ENCODE peak calls at places on chromosome 21, in four cellular contexts. V is AG04450, C is colonic mucosa, T is tibial nerve. M is an unnamed sample.
A peak's percentile ranks its signal among the peaks of the same experiment; 100 is the strongest.

GRCh38 chr21:35648512-35648911 is 411.8 kb downstream of the SETD4 start:
- DNase-seq in V (no peak), C (no peak), T (no peak), M (peak; percentile 12)

GRCh38 chr21:39714331-39714730 is 30.7 kb upstream of the IGSF5 start:
- DNase-seq in V (no peak), C (no peak), T (no peak), M (no peak)

GRCh38 chr21:41068411-41069304 is 99.3 kb upstream of the BACE2 start:
- DNase-seq in V (peak; percentile 8), C (peak; percentile 72), T (peak; percentile 71), M (peak; percentile 77)

GRCh38 chr21:28447453-28447852 is 545.2 kb downstream of the LTN1 start:
- DNase-seq in V (no peak), C (no peak), T (no peak), M (no peak)

GRCh38 chr21:39935716-39936115 is 68.5 kb downstream of the PCP4 start:
- DNase-seq in V (no peak), C (no peak), T (no peak), M (no peak)

GRCh38 chr21:36589352-36589971 is 109.5 kb upstream of the SIM2 start:
- DNase-seq in V (no peak), C (peak; percentile 39), T (no peak), M (no peak)

GRCh38 chr21:29295066-29295650 is 3.6 kb upstream of the BACH1 start:
- DNase-seq in V (no peak), C (no peak), T (no peak), M (no peak)

GRCh38 chr21:28439852-28440251 is 552.8 kb downstream of the LTN1 start:
- DNase-seq in V (no peak), C (no peak), T (no peak), M (no peak)

GRCh38 chr21:43318841-43319781 is 107.8 kb downstream of the SIK1 start:
- DNase-seq in V (peak; percentile 16), C (no peak), T (peak; percentile 49), M (no peak)

GRCh38 chr21:35034203-35034926 is 14.7 kb downstream of the RUNX1 start:
- DNase-seq in V (no peak), C (no peak), T (no peak), M (no peak)

GRCh38 chr21:17451364-17451869 is 61.4 kb upstream of the CXADR start:
- DNase-seq in V (peak; percentile 50), C (peak; percentile 18), T (peak; percentile 81), M (no peak)

GRCh38 chr21:14581902-14582457 is 35.9 kb upstream of the SAMSN1 start:
- DNase-seq in V (no peak), C (no peak), T (no peak), M (no peak)

GRCh38 chr21:15071012-15071411 is 6.2 kb upstream of the NRIP1 start:
- DNase-seq in V (no peak), C (no peak), T (no peak), M (no peak)

GRCh38 chr21:40422851-40423635 is 423.9 kb downstream of the DSCAM start:
- DNase-seq in V (no peak), C (no peak), T (no peak), M (no peak)

GRCh38 chr21:25421327-25422028 is 185.8 kb downstream of the MRPL39 start:
- DNase-seq in V (peak; percentile 21), C (no peak), T (peak; percentile 45), M (no peak)

GRCh38 chr21:19475525-19475924 is 1071.9 kb upstream of the TMPRSS15 start:
- DNase-seq in V (no peak), C (no peak), T (no peak), M (no peak)

GRCh38 chr21:38817371-38818335 is 11.9 kb downstream of the ETS2 start:
- DNase-seq in V (no peak), C (no peak), T (no peak), M (no peak)

GRCh38 chr21:29418813-29419212 is 120.1 kb downstream of the BACH1 start:
- DNase-seq in V (no peak), C (no peak), T (no peak), M (no peak)

GRCh38 chr21:15007716-15008296 is 57.0 kb downstream of the NRIP1 start:
- DNase-seq in V (no peak), C (no peak), T (no peak), M (no peak)

DNA sequence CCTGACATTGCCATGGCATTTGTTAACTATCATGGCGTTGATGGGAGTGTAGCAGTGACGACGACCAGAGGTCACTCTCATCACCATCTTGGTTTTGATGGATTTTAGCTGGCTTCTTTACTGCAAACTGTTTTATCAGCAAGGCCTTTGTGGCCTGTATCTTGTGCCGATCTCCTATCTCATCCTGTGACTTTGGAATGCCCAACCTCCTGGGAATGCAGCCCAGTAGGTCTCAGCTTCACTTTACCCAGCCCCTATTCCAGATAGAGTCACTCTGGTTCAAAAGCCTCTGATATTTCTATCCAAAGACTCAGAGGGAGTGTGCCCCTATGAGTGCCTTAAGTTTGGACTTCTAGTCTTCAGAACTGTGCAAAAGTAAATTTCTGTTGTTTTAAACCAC is 130.1 kb downstream of the ADAMTS1 start:
- DNase-seq in V (no peak), C (no peak), T (no peak), M (no peak)
- H3K27ac ChIP-seq in V (no peak overlapping the region), C (no peak overlapping the region), T (no peak overlapping the region), M (no peak overlapping the region)

GRCh38 chr21:42097274-42097673 is 26.2 kb downstream of the UMODL1 start:
- DNase-seq in V (no peak), C (no peak), T (no peak), M (no peak)

GRCh38 chr21:42095581-42095980 is 24.5 kb downstream of the UMODL1 start:
- DNase-seq in V (no peak), C (no peak), T (no peak), M (no peak)

GRCh38 chr21:42096593-42096992 is 25.5 kb downstream of the UMODL1 start:
- DNase-seq in V (no peak), C (no peak), T (no peak), M (no peak)

GRCh38 chr21:42098957-42099547 is 27.9 kb downstream of the UMODL1 start:
- DNase-seq in V (no peak), C (no peak), T (no peak), M (no peak)

DNA sequence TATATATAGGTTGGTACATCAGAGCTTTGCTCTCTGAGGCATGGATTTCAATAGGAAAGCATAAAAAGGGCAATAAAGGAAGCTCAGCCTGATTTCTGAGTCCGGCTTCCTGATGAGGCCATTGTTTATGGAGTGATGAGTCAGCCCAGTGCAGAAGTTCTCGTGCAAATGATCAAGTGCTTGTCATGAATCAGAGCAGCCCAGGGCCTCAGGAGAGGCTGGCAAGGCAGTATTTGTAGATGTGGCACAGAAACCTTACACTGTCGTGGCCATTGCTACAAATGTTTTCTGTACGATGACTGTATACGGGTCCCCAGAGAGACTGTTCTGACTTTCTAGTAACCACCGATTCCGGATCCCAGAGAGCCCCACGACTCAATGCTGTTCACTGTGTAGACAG is 26.7 kb downstream of the UMODL1 start:
- DNase-seq in V (peak; percentile 96), C (peak; percentile 76), T (peak; percentile 38), M (peak; percentile 79)
- H3K27ac ChIP-seq in V (peak overlapping the region; percentile 99), C (peak overlapping the region; percentile 55), T (no peak overlapping the region), M (peak overlapping the region; percentile 39)

GRCh38 chr21:32572574-32573420 is 12.5 kb downstream of the TCP10L start:
- DNase-seq in V (no peak), C (peak; percentile 72), T (no peak), M (peak; percentile 36)
- H3K27ac ChIP-seq in V (no peak overlapping the region), C (no peak overlapping the region), T (no peak overlapping the region), M (peak overlapping the region; percentile 4)

GRCh38 chr21:37593740-37594471 is 227.3 kb downstream of the DYRK1A start:
- DNase-seq in V (no peak), C (no peak), T (no peak), M (no peak)
- H3K27ac ChIP-seq in V (no peak overlapping the region), C (no peak overlapping the region), T (no peak overlapping the region), M (no peak overlapping the region)

GRCh38 chr21:16422702-16423101 is 692.9 kb downstream of the USP25 start:
- DNase-seq in V (no peak), C (no peak), T (no peak), M (no peak)

GRCh38 chr21:16423921-16424320 is 694.1 kb downstream of the USP25 start:
- DNase-seq in V (no peak), C (no peak), T (no peak), M (no peak)

GRCh38 chr21:16425297-16425696 is 695.5 kb downstream of the USP25 start:
- DNase-seq in V (no peak), C (no peak), T (no peak), M (no peak)

GRCh38 chr21:16426936-16427335 is 697.2 kb downstream of the USP25 start:
- DNase-seq in V (no peak), C (no peak), T (no peak), M (no peak)

GRCh38 chr21:16424331-16424749 is 694.6 kb downstream of the USP25 start:
- DNase-seq in V (no peak), C (no peak), T (no peak), M (no peak)
- H3K27ac ChIP-seq in V (no peak overlapping the region), C (no peak overlapping the region), T (peak overlapping the region; percentile 4), M (peak overlapping the region; percentile 79)

GRCh38 chr21:34023691-34024381 is 49.5 kb upstream of the MRPS6 start:
- DNase-seq in V (no peak), C (no peak), T (no peak), M (no peak)
- H3K27ac ChIP-seq in V (no peak overlapping the region), C (no peak overlapping the region), T (peak overlapping the region; percentile 22), M (no peak overlapping the region)

GRCh38 chr21:33875026-33875695 is 40.4 kb downstream of the ATP5PO start:
- DNase-seq in V (no peak), C (no peak), T (no peak), M (no peak)
- H3K27ac ChIP-seq in V (no peak overlapping the region), C (no peak overlapping the region), T (no peak overlapping the region), M (no peak overlapping the region)

GRCh38 chr21:33936221-33937038 is 20.8 kb upstream of the ATP5PO start:
- DNase-seq in V (no peak), C (no peak), T (peak; percentile 37), M (no peak)

GRCh38 chr21:33931799-33932390 is 16.3 kb upstream of the ATP5PO start:
- DNase-seq in V (no peak), C (no peak), T (no peak), M (no peak)

GRCh38 chr21:33937931-33938339 is 22.3 kb upstream of the ATP5PO start:
- DNase-seq in V (no peak), C (no peak), T (no peak), M (no peak)

GRCh38 chr21:33937146-33937545 is 21.5 kb upstream of the ATP5PO start:
- DNase-seq in V (no peak), C (no peak), T (no peak), M (no peak)

DNA sequence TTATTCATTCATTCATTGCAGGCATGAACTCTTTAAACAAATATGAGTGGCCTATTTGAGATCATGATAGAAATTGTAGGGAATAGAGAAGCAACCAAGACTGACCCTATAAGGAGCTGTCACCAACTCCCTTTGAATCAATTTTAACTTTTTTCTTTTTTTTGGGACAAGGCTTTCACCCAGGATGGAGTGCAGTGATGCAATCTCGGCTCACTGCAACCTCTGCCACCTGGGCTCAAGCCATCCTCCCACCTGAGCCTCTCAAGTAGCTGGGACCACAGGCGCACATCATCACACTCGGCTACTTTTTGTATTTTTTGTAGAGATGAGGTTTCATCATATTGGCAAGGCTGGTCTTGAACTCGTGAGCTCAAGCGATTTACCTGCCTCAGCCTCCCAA is 17.1 kb upstream of the ATP5PO start:
- DNase-seq in V (no peak), C (no peak), T (no peak), M (no peak)
- H3K27ac ChIP-seq in V (no peak overlapping the region), C (peak overlapping the region; percentile 53), T (no peak overlapping the region), M (no peak overlapping the region)

GRCh38 chr21:44380876-44381275 is 27.5 kb downstream of the TRPM2 start:
- DNase-seq in V (no peak), C (no peak), T (no peak), M (no peak)
- H3K27ac ChIP-seq in V (no peak overlapping the region), C (no peak overlapping the region), T (no peak overlapping the region), M (no peak overlapping the region)

M was measured in prostate gland.